ENCODE peak calls at places on chromosomes 5 and 9, in four cellular contexts. One of them, this sample, is unnamed. For H3K4me1, the result is how much of the 10 kb centered on the place peaks cover.

GRCh38 chr9:77843088-77843985 is 188.3 kb downstream of the GNAQ start:
- DNase-seq in small intestine: no peak
- DNase-seq in heart left ventricle: no peak
- DNase-seq in ovary: no peak
- DNase-seq in this sample: no peak

GRCh38 chr9:114898741-114899140 is 31.6 kb downstream of the TNFSF8 start:
- DNase-seq in small intestine: peak
- DNase-seq in heart left ventricle: peak
- DNase-seq in ovary: no peak
- DNase-seq in this sample: no peak

GRCh38 chr9:6598249-6598725 is 47.2 kb downstream of the GLDC start:
- DNase-seq in small intestine: no peak
- DNase-seq in heart left ventricle: no peak
- DNase-seq in ovary: no peak
- DNase-seq in this sample: no peak

GRCh38 chr9:19156805-19157204 is 29.5 kb upstream of the PLIN2 start:
- DNase-seq in small intestine: no peak
- DNase-seq in heart left ventricle: no peak
- DNase-seq in ovary: no peak
- DNase-seq in this sample: peak

GRCh38 chr9:93670208-93671029 is 94.0 kb downstream of the PHF2 start:
- DNase-seq in small intestine: no peak
- DNase-seq in heart left ventricle: peak
- DNase-seq in ovary: peak
- DNase-seq in this sample: peak

GRCh38 chr9:126397056-126397455 is 70.4 kb downstream of the MVB12B start:
- DNase-seq in small intestine: peak
- DNase-seq in heart left ventricle: no peak
- DNase-seq in ovary: no peak
- DNase-seq in this sample: no peak

GRCh38 chr5:61737991-61738390 is 405.9 kb downstream of the ZSWIM6 start:
- DNase-seq in small intestine: no peak
- DNase-seq in heart left ventricle: no peak
- DNase-seq in ovary: no peak
- DNase-seq in this sample: no peak

GRCh38 chr5:168300377-168301182 is 9.1 kb downstream of the WWC1 start:
- DNase-seq in small intestine: no peak
- DNase-seq in heart left ventricle: no peak
- DNase-seq in ovary: no peak
- DNase-seq in this sample: no peak

GRCh38 chr5:122846051-122846567 is 696 bp downstream of the SNX24 start:
- DNase-seq in small intestine: peak
- DNase-seq in heart left ventricle: no peak
- DNase-seq in ovary: no peak
- DNase-seq in this sample: no peak

GRCh38 chr5:150641006-150641570 is 628 bp downstream of the SYNPO start:
- DNase-seq in small intestine: no peak
- DNase-seq in heart left ventricle: peak
- DNase-seq in ovary: peak
- DNase-seq in this sample: peak

GRCh38 chr5:150641826-150642566 is 1.5 kb downstream of the SYNPO start:
- DNase-seq in small intestine: no peak
- DNase-seq in heart left ventricle: no peak
- DNase-seq in ovary: no peak
- DNase-seq in this sample: no peak

GRCh38 chr5:150642991-150643710 is 2.7 kb downstream of the SYNPO start:
- DNase-seq in small intestine: no peak
- DNase-seq in heart left ventricle: no peak
- DNase-seq in ovary: no peak
- DNase-seq in this sample: no peak

GRCh38 chr5:150644058-150644457 is 3.6 kb downstream of the SYNPO start:
- DNase-seq in small intestine: no peak
- DNase-seq in heart left ventricle: no peak
- DNase-seq in ovary: peak
- DNase-seq in this sample: no peak

DNA sequence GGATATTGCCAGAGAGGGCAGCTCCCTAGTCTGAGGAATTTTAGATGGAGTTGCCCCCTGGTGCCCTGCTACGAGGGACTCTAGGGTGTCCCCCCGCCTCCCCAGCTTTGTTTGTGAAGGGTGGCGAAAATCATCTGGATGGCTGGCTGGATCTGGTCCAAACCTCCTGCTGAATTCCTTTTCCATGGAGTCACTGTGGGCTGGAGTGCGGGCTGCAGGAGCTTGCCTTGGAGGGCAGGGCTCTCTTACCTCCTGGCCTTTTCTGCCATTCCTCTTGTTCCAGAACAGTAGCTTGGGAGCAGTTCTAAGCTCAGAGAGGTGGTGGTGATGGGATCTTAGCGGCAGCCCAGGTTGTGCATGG is 2.1 kb downstream of the SYNPO start:
- DNase-seq in small intestine: no peak
- DNase-seq in heart left ventricle: peak
- DNase-seq in ovary: peak
- DNase-seq in this sample: peak
- H3K27ac ChIP-seq in small intestine: peak
- H3K27ac ChIP-seq in heart left ventricle: peak
- H3K27ac ChIP-seq in ovary: peak
- H3K27ac ChIP-seq in this sample: peak

DNA sequence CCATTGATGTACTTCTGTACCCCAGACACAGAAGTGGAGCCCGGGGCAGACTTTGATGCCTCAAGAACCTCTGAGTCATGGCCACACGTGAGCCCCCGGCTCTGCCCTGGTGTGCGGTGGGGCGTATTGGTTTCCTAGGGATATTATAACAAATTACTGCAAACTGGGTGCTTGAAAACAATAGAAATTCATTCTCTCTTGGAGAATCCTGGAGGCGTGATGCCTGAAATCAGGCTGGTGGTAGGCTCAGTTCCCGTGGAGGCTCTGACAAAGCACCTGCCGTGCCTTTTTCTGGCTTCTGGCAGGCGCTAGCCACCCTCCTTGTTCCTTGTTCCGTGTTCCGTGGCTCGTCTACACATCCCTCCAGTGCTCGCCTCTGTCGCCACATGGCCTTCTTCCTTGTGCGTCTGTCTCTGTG is 24.2 kb downstream of the NEK6 start:
- DNase-seq in small intestine: peak
- DNase-seq in heart left ventricle: no peak
- DNase-seq in ovary: no peak
- DNase-seq in this sample: no peak
- H3K4me1 ChIP-seq in small intestine: under half
- H3K4me1 ChIP-seq in heart left ventricle: half or more
- H3K4me1 ChIP-seq in ovary: under half
- H3K4me1 ChIP-seq in this sample: under half

DNA sequence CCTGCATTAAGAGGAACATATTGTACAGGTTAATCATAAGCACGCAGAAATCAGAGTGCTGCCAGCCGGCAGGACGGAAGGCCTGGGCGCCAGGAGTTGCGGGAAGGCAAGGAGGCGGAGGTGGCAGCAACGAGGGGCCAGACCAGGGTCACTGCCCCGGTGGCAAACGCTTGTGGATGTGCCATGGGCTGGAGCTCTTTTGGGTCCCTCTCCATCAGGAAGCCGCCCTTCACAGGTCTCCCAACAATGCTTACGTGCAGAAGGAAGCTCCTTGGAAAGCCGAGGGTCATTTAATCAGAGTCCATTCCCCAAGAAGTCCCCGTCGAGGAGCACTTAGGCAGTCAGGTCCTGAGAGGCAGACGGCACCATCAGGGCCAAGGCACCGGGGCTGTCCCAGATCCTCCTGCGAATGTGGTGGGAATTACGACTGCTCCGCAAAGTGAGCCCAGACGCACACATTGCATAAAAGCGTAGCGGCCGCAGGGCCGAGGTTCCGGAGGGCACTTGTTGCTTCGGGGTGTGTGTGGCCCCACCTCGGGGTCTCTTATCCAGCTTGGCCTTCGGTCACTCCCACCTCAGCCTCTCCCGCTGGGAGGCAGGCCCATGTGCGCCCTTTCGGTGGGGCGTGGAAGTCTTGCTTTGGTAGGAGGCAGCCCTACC is 20.5 kb downstream of the MRPL36 start:
- DNase-seq in small intestine: no peak
- DNase-seq in heart left ventricle: no peak
- DNase-seq in ovary: no peak
- DNase-seq in this sample: no peak
- H3K27ac ChIP-seq in small intestine: no peak
- H3K27ac ChIP-seq in heart left ventricle: no peak
- H3K27ac ChIP-seq in ovary: no peak
- H3K27ac ChIP-seq in this sample: no peak

DNA sequence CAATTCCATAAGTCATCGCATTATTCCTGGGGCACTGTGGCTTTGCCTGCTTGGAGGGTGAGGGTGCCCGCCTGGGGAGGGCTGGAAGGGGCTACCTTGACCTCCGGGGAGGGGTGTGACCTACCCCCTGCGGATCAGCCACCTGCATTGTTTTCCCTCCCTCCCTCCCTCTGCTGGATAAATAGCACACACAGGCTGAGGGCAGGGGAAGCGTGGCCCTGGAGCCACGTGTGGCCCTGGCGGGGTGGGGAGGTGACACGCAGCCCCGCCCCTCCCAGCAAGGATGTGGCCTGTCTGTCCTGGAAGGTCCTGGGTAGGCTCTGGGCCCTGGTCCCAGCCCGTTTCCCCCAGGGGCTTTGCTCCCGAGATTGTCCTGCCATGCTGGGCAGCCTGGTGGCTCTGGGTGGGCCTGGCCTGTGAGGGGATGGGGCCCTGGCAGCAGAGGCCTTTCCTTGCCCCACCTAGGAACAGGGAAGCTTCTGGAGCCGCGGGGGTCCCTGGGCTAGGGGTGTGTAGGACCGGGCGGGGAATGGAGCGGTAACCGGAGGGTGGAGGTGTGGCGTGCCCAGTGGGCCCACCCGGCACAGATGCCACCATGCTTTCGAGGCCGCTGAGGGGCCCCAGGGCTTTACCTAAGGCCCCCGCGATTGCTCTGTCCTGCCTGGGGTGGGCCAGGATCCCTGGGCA is 33.4 kb downstream of the RXRA start:
- DNase-seq in small intestine: no peak
- DNase-seq in heart left ventricle: no peak
- DNase-seq in ovary: no peak
- DNase-seq in this sample: no peak
- H3K4me1 ChIP-seq in small intestine: under half
- H3K4me1 ChIP-seq in heart left ventricle: half or more
- H3K4me1 ChIP-seq in ovary: under half
- H3K4me1 ChIP-seq in this sample: half or more

GRCh38 chr9:120726484-120726883 is 12.2 kb upstream of the MEGF9 start:
- DNase-seq in small intestine: no peak
- DNase-seq in heart left ventricle: no peak
- DNase-seq in ovary: no peak
- DNase-seq in this sample: no peak

GRCh38 chr9:120733190-120733589 is 18.9 kb upstream of the MEGF9 start:
- DNase-seq in small intestine: no peak
- DNase-seq in heart left ventricle: peak
- DNase-seq in ovary: no peak
- DNase-seq in this sample: peak

GRCh38 chr9:120734607-120735006 is 20.3 kb upstream of the MEGF9 start:
- DNase-seq in small intestine: no peak
- DNase-seq in heart left ventricle: no peak
- DNase-seq in ovary: no peak
- DNase-seq in this sample: no peak

GRCh38 chr9:120730661-120731514 is 16.6 kb upstream of the MEGF9 start:
- DNase-seq in small intestine: peak
- DNase-seq in heart left ventricle: no peak
- DNase-seq in ovary: no peak
- DNase-seq in this sample: peak

GRCh38 chr9:120729796-120730195 is 15.5 kb upstream of the MEGF9 start:
- DNase-seq in small intestine: no peak
- DNase-seq in heart left ventricle: no peak
- DNase-seq in ovary: no peak
- DNase-seq in this sample: peak
- H3K27ac ChIP-seq in small intestine: no peak
- H3K27ac ChIP-seq in heart left ventricle: no peak
- H3K27ac ChIP-seq in ovary: no peak
- H3K27ac ChIP-seq in this sample: no peak

GRCh38 chr5:145797336-145797735 is 37.8 kb downstream of the PRELID2 start:
- DNase-seq in small intestine: no peak
- DNase-seq in heart left ventricle: no peak
- DNase-seq in ovary: no peak
- DNase-seq in this sample: no peak

GRCh38 chr5:145796318-145796717 is 38.8 kb downstream of the PRELID2 start:
- DNase-seq in small intestine: no peak
- DNase-seq in heart left ventricle: no peak
- DNase-seq in ovary: no peak
- DNase-seq in this sample: no peak

GRCh38 chr5:145793574-145793973 is 41.6 kb downstream of the PRELID2 start:
- DNase-seq in small intestine: no peak
- DNase-seq in heart left ventricle: no peak
- DNase-seq in ovary: no peak
- DNase-seq in this sample: no peak

GRCh38 chr5:145791866-145792265 is 43.3 kb downstream of the PRELID2 start:
- DNase-seq in small intestine: no peak
- DNase-seq in heart left ventricle: no peak
- DNase-seq in ovary: no peak
- DNase-seq in this sample: no peak

DNA sequence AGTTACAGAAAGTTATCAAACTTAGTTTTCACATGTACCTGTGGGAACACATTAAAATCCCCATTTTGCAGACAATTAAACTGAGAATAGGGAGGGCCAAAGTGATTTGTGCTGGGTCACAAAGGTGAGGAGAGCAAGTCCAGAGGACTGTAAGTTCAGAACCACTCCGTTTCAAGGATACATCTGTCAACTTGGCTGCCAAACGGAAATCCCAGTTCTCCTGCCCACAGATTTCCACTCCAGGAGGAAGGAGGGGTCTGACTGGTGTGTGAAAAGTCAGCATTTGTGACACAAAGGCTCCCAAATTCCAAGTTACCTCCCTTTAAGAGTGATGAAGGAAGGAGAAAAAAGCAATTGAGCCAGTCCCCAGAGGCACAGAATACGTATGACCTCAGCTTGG is 42.3 kb downstream of the PRELID2 start:
- DNase-seq in small intestine: no peak
- DNase-seq in heart left ventricle: no peak
- DNase-seq in ovary: no peak
- DNase-seq in this sample: no peak
- H3K4me1 ChIP-seq in small intestine: under half
- H3K4me1 ChIP-seq in heart left ventricle: under half
- H3K4me1 ChIP-seq in ovary: under half
- H3K4me1 ChIP-seq in this sample: under half

DNA sequence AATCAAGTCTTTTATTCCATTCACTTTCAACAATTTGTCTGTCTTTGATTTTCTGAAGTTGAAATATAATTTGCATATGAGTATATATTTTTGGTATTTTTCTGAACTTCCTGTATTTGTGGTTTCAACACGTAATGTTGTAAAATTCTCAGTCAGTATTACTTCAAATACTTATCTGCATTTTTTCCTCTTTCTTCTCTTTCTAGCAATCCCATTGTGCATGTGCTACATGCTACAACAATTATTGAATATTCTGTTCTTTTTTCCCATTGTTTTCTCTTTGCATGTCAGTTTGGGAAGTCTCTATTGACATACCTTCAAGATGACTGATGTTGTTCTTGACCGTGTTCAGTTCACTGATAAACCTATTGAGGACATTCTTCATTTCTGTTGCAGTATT is 5.6 kb upstream of the ANKRD18A start:
- DNase-seq in small intestine: no peak
- DNase-seq in heart left ventricle: no peak
- DNase-seq in ovary: no peak
- DNase-seq in this sample: no peak
- H3K27ac ChIP-seq in small intestine: no peak
- H3K27ac ChIP-seq in heart left ventricle: no peak
- H3K27ac ChIP-seq in ovary: no peak
- H3K27ac ChIP-seq in this sample: no peak

GRCh38 chr9:91036356-91036755 is 234.7 kb downstream of the SYK start:
- DNase-seq in small intestine: no peak
- DNase-seq in heart left ventricle: no peak
- DNase-seq in ovary: no peak
- DNase-seq in this sample: no peak
- H3K4me1 ChIP-seq in small intestine: under half
- H3K4me1 ChIP-seq in heart left ventricle: under half
- H3K4me1 ChIP-seq in ovary: under half
- H3K4me1 ChIP-seq in this sample: under half